ENCODE peak calls at places on chromosomes 2 and 18, in four cellular contexts. K, M, P and W are unnamed samples.

GRCh38 chr2:64362562-64363026 is 91.4 kb upstream of the LGALSL start:
- DNase-seq in P (no peak), M (no peak), K (no peak), W (no peak)

GRCh38 chr2:42256502-42256901 is 87.3 kb downstream of the EML4 start:
- DNase-seq in P (no peak), M (peak), K (no peak), W (no peak)

GRCh38 chr2:9337901-9338300 is 85.4 kb downstream of the ITGB1BP1 start:
- DNase-seq in K (no peak), M (no peak), P (no peak), W (no peak)

GRCh38 chr2:186612555-186613440 is 22.9 kb downstream of the ITGAV start:
- DNase-seq in M (no peak), K (no peak), P (no peak), W (no peak)

GRCh38 chr2:211181626-211182025 is 625.2 kb downstream of the CPS1 start:
- DNase-seq in K (peak), M (no peak), P (no peak), W (no peak)

GRCh38 chr2:238771639-238772038 is 76.2 kb upstream of the TWIST2 start:
- DNase-seq in K (no peak), M (no peak), P (no peak), W (no peak)

GRCh38 chr18:77858331-77858730 is 608.7 kb downstream of the GALR1 start:
- DNase-seq in P (no peak), M (no peak), K (no peak), W (no peak)

GRCh38 chr18:59015531-59016152 is 124.0 kb upstream of the SEC11C start:
- DNase-seq in P (no peak), K (no peak), M (no peak), W (no peak)

GRCh38 chr2:150110548-150110947 is 376.9 kb downstream of the RND3 start:
- DNase-seq in P (no peak), M (no peak), K (no peak), W (no peak)
- TF ChIP-seq TCF7 in P (no peak), M (no peak), K (no peak), W (no peak)

GRCh38 chr2:47525167-47525566 is 122.2 kb downstream of the MSH2 start:
- DNase-seq in K (no peak), P (no peak), M (no peak), W (no peak)

GRCh38 chr2:47531378-47532042 is 128.6 kb downstream of the MSH2 start:
- DNase-seq in K (no peak), M (no peak), P (no peak), W (no peak)

GRCh38 chr2:47528874-47529273 is 125.9 kb downstream of the MSH2 start:
- DNase-seq in M (no peak), P (no peak), K (no peak), W (no peak)

GRCh38 chr2:47534179-47534919 is 131.4 kb downstream of the MSH2 start:
- DNase-seq in P (peak), M (no peak), K (no peak), W (no peak)

GRCh38 chr2:47530105-47530504 is 127.1 kb downstream of the MSH2 start:
- DNase-seq in K (no peak), P (no peak), M (no peak), W (no peak)
- TF ChIP-seq NR2C2 in K (no peak), P (no peak), M (no peak), W (no peak)

GRCh38 chr2:179302764-179303561 is 38.3 kb upstream of the SESTD1 start:
- DNase-seq in M (no peak), P (no peak), K (no peak), W (no peak)
- TF ChIP-seq ATF3 in M (no peak), P (no peak), K (no peak), W (no peak)

DNA sequence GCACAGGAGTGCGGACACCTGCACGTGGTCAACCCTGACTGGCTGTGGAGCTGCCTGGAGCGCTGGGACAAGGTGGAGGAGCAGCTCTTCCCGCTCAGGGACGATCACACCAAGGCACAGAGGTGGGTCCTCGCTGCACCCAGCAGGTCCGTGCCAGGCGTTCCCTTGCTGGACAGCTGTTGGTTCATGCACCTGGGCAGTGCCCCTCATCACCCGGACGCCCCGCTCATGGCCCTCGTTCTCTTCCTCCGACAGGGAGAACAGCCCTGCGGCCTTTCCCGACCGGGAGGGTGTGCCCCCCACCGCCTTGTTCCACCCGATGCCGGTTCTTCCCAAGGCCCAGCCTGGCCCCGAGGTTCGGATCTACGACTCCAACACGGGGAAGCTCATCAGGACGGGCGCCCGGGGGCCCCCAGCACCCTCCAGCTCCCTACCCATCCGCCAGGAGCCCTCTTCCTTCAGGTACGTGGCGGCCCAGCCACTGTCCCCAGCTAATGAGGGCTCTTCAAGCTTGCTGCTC is 38.0 kb downstream of the CTDP1 start:
- DNase-seq in K (no peak), P (no peak), M (no peak), W (no peak)
- TF ChIP-seq TCF7 in K (no peak), P (no peak), M (no peak), W (no peak)

DNA sequence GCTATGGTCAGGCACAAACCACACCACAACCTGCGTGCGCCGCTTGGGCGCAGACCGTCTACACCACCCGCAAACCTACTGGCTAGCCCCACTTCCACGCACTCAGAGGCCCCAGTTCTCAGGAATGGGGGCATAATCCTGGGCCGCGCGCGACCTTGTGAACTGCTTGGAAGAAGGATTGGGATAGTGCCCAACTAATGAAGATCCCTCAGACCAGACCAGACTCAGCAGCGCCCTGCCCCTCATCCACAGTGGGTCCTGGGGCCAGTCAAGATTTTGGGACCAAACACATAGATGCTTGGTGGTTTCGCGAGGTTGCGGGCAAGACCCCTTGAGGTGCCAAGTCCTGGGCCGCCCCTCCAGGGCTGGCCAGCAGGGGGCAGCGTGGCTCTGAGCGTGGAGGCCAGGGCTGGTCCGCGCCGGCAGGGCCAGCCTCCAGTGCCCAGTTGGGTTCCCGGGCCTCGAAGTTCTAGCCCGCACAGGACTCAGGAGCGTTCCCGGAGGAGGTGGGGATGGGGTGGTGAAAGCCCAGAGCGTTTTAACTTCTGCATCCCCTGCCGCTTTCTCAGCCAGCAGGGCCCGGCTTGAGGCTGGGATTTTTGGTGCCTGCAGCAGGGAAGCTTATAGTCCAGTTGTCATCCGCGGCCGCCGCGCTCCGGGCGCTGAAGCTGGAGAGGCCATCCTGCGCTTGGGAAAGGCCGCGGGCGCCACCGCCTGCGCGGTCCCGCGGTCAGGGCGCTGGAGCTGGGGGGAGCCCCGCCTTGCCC is 8.3 kb downstream of the OSR1 start:
- DNase-seq in M (no peak), P (peak), K (peak), W (peak)
- TF ChIP-seq NR2C2 in M (no peak), P (no peak), K (no peak), W (no peak)

GRCh38 chr2:127579231-127579630 is 43.7 kb downstream of the MYO7B start:
- DNase-seq in K (no peak), P (no peak), M (no peak), W (no peak)
- TF ChIP-seq ATF3 in K (no peak), P (no peak), M (no peak), W (no peak)